ENCODE peak calls at places on chromosomes 13 and 19, in ten cellular contexts. X, O, F, G, N, L, V, Y, Z and K are unnamed samples.

GRCh38 chr19:14434543-14435319 is 1.6 kb downstream of the PKN1 start:
- DNase-seq in V (peak), N (no peak), Y (peak), O (no peak), X (peak), F (peak), L (no peak), G (peak), Z (peak), K (no peak)

GRCh38 chr13:57748096-57748495 is 116.6 kb downstream of the PCDH17 start:
- DNase-seq in V (no peak), Z (no peak), G (no peak), O (no peak), Y (no peak), X (no peak), F (no peak), N (no peak), L (no peak), K (no peak)

GRCh38 chr13:25602206-25602605 is 230.4 kb downstream of the ATP8A2 start:
- DNase-seq in G (no peak), Y (no peak), L (no peak), O (no peak), Z (no peak), F (no peak), V (no peak), X (no peak), N (no peak), K (no peak)

GRCh38 chr19:57363734-57364181 is 407 bp downstream of the TRAPPC2B start:
- DNase-seq in F (no peak), O (no peak), Z (peak), V (no peak), G (peak), N (no peak), Y (peak), X (no peak), L (no peak), K (no peak)

GRCh38 chr13:95154441-95154886 is 146.8 kb downstream of the ABCC4 start:
- DNase-seq in G (no peak), F (no peak), N (no peak), V (no peak), Y (no peak), Z (no peak), L (no peak), X (no peak), O (no peak), K (peak)

GRCh38 chr13:34941436-34941834 is 635 bp upstream of the NBEA start:
- DNase-seq in X (no peak), O (no peak), G (no peak), V (no peak), N (no peak), Z (no peak), F (no peak), L (no peak), Y (no peak), K (no peak)

GRCh38 chr19:44608391-44608821 is 5.0 kb upstream of the IGSF23 start:
- DNase-seq in L (no peak), X (no peak), O (no peak), Y (no peak), Z (no peak), F (no peak), N (no peak), G (peak), V (peak), K (no peak)

GRCh38 chr19:3547301-3547731 is 8.3 kb downstream of the TEKTIP1 start:
- DNase-seq in N (no peak), G (no peak), O (no peak), L (no peak), V (no peak), Y (no peak), Z (peak), F (no peak), X (no peak), K (no peak)

GRCh38 chr13:110665491-110666254 is 40.2 kb downstream of the CARS2 start:
- DNase-seq in G (no peak), Y (no peak), F (no peak), O (no peak), Z (no peak), X (no peak), V (no peak), L (no peak), N (no peak), K (no peak)

GRCh38 chr19:13808856-13809255 is 13.6 kb downstream of the ZSWIM4 start:
- DNase-seq in N (no peak), V (no peak), L (no peak), X (no peak), G (no peak), Z (no peak), Y (no peak), O (no peak), F (no peak), K (no peak)

GRCh38 chr19:17671906-17672305 is 16.2 kb downstream of the UNC13A start:
- DNase-seq in L (peak), N (no peak), V (peak), Y (no peak), O (no peak), Z (peak), X (no peak), F (no peak), G (peak), K (no peak)

GRCh38 chr13:31803327-31803726 is 64.0 kb downstream of the RXFP2 start:
- DNase-seq in O (no peak), L (no peak), Z (no peak), N (no peak), G (no peak), X (no peak), Y (no peak), V (no peak), F (no peak), K (no peak)

GRCh38 chr19:10087296-10088061 is 1.4 kb downstream of the SHFL start:
- DNase-seq in V (no peak), N (no peak), X (no peak), G (no peak), Y (peak), O (no peak), Z (no peak), F (no peak), L (no peak), K (no peak)

GRCh38 chr19:43735957-43736356 is 18.8 kb downstream of the SMG9 start:
- DNase-seq in X (no peak), O (no peak), N (no peak), Z (no peak), V (no peak), Y (no peak), L (no peak), F (no peak), G (peak), K (no peak)

GRCh38 chr19:29884466-29884865 is 57.6 kb upstream of the URI1 start:
- DNase-seq in V (no peak), L (no peak), O (no peak), G (no peak), Y (no peak), Z (no peak), N (no peak), F (no peak), X (no peak), K (no peak)

GRCh38 chr13:25945596-25945995 is 106.2 kb downstream of the SHISA2 start:
- DNase-seq in L (no peak), O (no peak), F (no peak), V (no peak), X (no peak), N (no peak), G (no peak), Z (no peak), Y (no peak), K (no peak)

GRCh38 chr13:54750521-54750920 is 1721.9 kb downstream of the OLFM4 start:
- DNase-seq in X (no peak), L (no peak), F (no peak), V (no peak), G (no peak), Z (no peak), N (no peak), O (no peak), Y (no peak), K (no peak)

GRCh38 chr13:94595006-94595942 is 678 bp downstream of the TGDS start:
- DNase-seq in L (no peak), F (peak), Z (peak), Y (peak), X (no peak), G (peak), O (no peak), V (no peak), N (peak), K (no peak)

GRCh38 chr19:52099497-52100138 is 4.1 kb upstream of the ZNF841 start:
- DNase-seq in G (no peak), N (no peak), V (peak), O (no peak), Y (no peak), L (no peak), F (no peak), Z (no peak), X (no peak), K (peak)

GRCh38 chr13:106230450-106230849 is 305.0 kb downstream of the EFNB2 start:
- DNase-seq in Y (no peak), F (no peak), N (no peak), G (peak), Z (no peak), V (peak), L (no peak), O (no peak), X (no peak), K (peak)

GRCh38 chr19:8069116-8069973 is 16.8 kb downstream of the CCL25 start:
- DNase-seq in X (no peak), Y (no peak), L (no peak), O (no peak), G (no peak), N (no peak), F (no peak), Z (peak), V (no peak), K (no peak)

GRCh38 chr13:97753942-97754670 is 199.4 kb upstream of the IPO5 start:
- DNase-seq in Z (no peak), F (no peak), N (no peak), X (no peak), O (no peak), G (no peak), Y (no peak), V (no peak), L (no peak), K (no peak)

GRCh38 chr19:16337809-16338469 is 13.3 kb downstream of the KLF2 start:
- DNase-seq in Y (no peak), G (no peak), X (no peak), Z (no peak), N (no peak), V (no peak), F (no peak), L (no peak), O (no peak), K (no peak)
- H3K27ac ChIP-seq in Y (peak), G (peak), X (peak), Z (peak), N (no peak), V (peak), F (peak), L (peak), O (peak), K (no peak)

DNA sequence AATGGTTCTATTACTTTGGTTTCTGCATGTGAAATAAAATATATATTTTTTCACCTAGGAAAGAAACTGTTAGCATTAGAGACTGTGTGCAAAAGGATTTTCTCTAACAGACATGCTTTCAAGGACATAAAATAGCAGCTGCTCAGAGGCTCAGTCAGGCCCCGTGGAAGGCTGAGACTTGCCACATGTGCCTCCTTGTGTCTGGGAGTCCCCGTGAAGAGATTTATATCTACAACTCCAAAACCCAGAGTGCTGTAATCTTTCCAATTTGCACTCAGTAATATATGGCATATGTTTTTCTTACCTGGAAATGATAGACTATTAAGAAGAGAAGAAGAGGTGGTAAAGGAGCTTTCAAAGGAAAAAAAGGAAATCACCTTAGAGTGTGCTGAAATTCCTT is 371.6 kb upstream of the OBI1 start:
- DNase-seq in N (no peak), O (no peak), Y (no peak), L (no peak), V (no peak), X (no peak), G (no peak), F (no peak), Z (no peak), K (no peak)
- H3K27ac ChIP-seq in N (no peak), O (no peak), Y (no peak), L (no peak), V (no peak), X (no peak), G (no peak), F (no peak), Z (no peak), K (no peak)

DNA sequence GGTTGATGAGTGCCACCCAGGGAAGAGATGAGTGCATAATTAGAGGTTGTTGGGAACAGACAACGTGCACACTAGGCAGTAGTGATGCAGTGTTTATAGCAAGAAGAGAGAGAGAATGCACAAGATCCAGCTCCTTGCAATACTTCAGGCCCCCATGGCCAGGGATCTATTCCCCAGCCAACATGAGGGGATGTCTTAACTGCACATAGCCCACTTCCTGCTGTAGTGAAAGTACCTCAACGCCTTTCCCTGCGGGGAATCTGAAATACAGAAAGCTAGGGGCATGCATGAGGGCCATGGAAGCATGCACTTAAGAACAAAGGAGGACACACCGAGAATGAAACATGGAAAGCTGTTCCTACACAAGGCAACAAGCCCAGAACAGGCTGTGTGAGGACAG is 636.7 kb upstream of the GPC6 start:
- DNase-seq in V (no peak), L (no peak), O (no peak), Z (no peak), F (no peak), X (no peak), Y (no peak), G (no peak), N (no peak), K (no peak)
- H3K27ac ChIP-seq in V (no peak), L (no peak), O (no peak), Z (no peak), F (no peak), X (no peak), Y (no peak), G (no peak), N (no peak), K (no peak)

DNA sequence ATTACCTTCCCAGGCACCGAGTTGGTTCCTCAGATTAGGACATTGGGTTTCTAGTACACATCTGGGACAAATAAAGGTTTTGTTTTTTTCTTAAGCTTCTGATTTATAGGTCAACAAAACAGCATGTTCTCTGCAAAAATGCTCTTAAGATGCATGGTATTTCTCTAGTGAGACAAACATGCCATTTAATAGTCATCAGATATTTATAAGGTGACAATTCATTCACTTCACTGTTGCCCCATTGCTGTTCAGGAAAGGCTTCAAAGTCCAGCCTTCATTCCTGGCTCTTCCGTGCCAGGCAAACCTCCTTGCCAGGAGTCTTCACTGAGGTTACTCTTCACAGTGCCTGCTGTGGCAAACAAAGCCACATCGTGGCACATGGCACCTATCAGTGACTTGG is 156.3 kb upstream of the FNDC3A start:
- DNase-seq in F (no peak), X (no peak), V (no peak), G (no peak), Z (no peak), Y (no peak), O (no peak), N (no peak), L (no peak), K (no peak)
- H3K27ac ChIP-seq in F (no peak), X (no peak), V (no peak), G (peak), Z (no peak), Y (no peak), O (no peak), N (no peak), L (no peak), K (no peak)

GRCh38 chr19:45821570-45821969 is 6.5 kb upstream of the RSPH6A start:
- DNase-seq in G (no peak), Y (peak), Z (no peak), X (no peak), N (no peak), F (no peak), O (no peak), V (peak), L (no peak), K (no peak)

GRCh38 chr19:45820413-45821102 is 5.5 kb upstream of the RSPH6A start:
- DNase-seq in Z (no peak), N (no peak), X (no peak), V (peak), G (no peak), F (no peak), L (no peak), O (no peak), Y (no peak), K (no peak)

GRCh38 chr19:45822716-45823115 is 7.6 kb upstream of the RSPH6A start:
- DNase-seq in V (peak), G (no peak), Z (no peak), F (no peak), N (no peak), Y (no peak), X (no peak), O (no peak), L (no peak), K (no peak)

GRCh38 chr19:45819769-45820168 is 4.7 kb upstream of the RSPH6A start:
- DNase-seq in Z (no peak), F (no peak), Y (no peak), G (no peak), V (peak), L (no peak), X (no peak), N (no peak), O (no peak), K (no peak)

GRCh38 chr19:45821103-45821521 is 6.0 kb upstream of the RSPH6A start:
- DNase-seq in Y (no peak), G (no peak), F (no peak), L (no peak), X (no peak), N (no peak), Z (no peak), V (peak), O (no peak), K (no peak)
- H3K27ac ChIP-seq in Y (no peak), G (no peak), F (no peak), L (no peak), X (no peak), N (no peak), Z (no peak), V (no peak), O (no peak), K (no peak)